ENCODE peak calls at places on chromosomes 12 and 14, in four cellular contexts. Z is activated gamma-delta T cell treated with anti-CD3 and anti-CD28 coated beads, Interleukin-2, amount 50 U/mL, for 16 hours; B is ELR; H is HCT116. P is an unnamed sample.

GRCh38 chr14:63045612-63046320 is 508 bp upstream of the KCNH5 start:
- DNase-seq in Z (no peak), B (peak; percentile 9), H (no peak), P (no peak)

GRCh38 chr14:26595922-26596721 is 1.7 kb downstream of the NOVA1 start:
- DNase-seq in Z (no peak), B (no peak), H (no peak), P (no peak)

GRCh38 chr12:106769078-106769477 is 5.4 kb upstream of the RIC8B start:
- DNase-seq in Z (no peak), B (peak; percentile 33), H (no peak), P (no peak)

GRCh38 chr14:89767861-89768268 is 186.7 kb downstream of the EFCAB11 start:
- DNase-seq in Z (peak; percentile 52), B (peak; percentile 60), H (peak; percentile 43), P (no peak)

GRCh38 chr14:24390696-24391468 is 7.9 kb upstream of the NYNRIN start:
- DNase-seq in Z (no peak), B (no peak), H (no peak), P (no peak)

GRCh38 chr12:94560416-94561221 is 89.7 kb downstream of the TMCC3 start:
- DNase-seq in Z (no peak), B (peak; percentile 91), H (peak; percentile 35), P (no peak)

GRCh38 chr12:121767525-121768016 is 25.9 kb downstream of the RHOF start:
- DNase-seq in Z (no peak), B (no peak), H (no peak), P (no peak)

GRCh38 chr14:77212933-77213656 is 31.5 kb downstream of the TMEM63C start:
- DNase-seq in Z (no peak), B (peak; percentile 50), H (peak; percentile 28), P (no peak)

GRCh38 chr12:64171715-64172114 is 50.4 kb downstream of the KICS2 start:
- DNase-seq in Z (no peak), B (peak; percentile 87), H (peak; percentile 79), P (no peak)

GRCh38 chr14:24840204-24840893 is 206.4 kb upstream of the GZMB start:
- DNase-seq in Z (no peak), B (no peak), H (no peak), P (no peak)

GRCh38 chr12:119229837-119230236 is 51.1 kb downstream of the HSPB8 start:
- DNase-seq in Z (no peak), B (peak; percentile 25), H (peak; percentile 59), P (no peak)

P was measured in esophagus muscularis mucosa.